ENCODE peak calls at places on chromosomes 1 and 21, in ten cellular contexts. P is lower lobe of right lung; A is A673; H is cardiac muscle cell; L is pancreas; K is dorsolateral prefrontal cortex; B is GM12865; T is neural progenitor cell; V is astrocyte of the cerebellum; Y is CD4-positive, CD25-positive, alpha-beta regulatory T cell. I is an unnamed sample.

GRCh38 chr1:4801192-4801924 is 146.9 kb downstream of the AJAP1 start:
- DNase-seq in V (no peak), Y (no peak), T (no peak), L (peak), A (no peak), P (peak), B (no peak), K (peak), H (no peak), I (no peak)

GRCh38 chr1:5342172-5342571 is 650.1 kb downstream of the NPHP4 start:
- DNase-seq in H (no peak), T (no peak), A (no peak), K (no peak), Y (no peak), B (no peak), L (no peak), V (no peak), P (no peak), I (no peak)

GRCh38 chr1:151065089-151065645 is 5.0 kb downstream of the MLLT11 start:
- DNase-seq in K (no peak), Y (no peak), A (no peak), H (no peak), P (no peak), V (no peak), L (no peak), B (no peak), T (no peak), I (no peak)

GRCh38 chr1:239678181-239678580 is 291.8 kb downstream of the CHRM3 start:
- DNase-seq in P (no peak), A (no peak), H (no peak), V (no peak), T (no peak), Y (no peak), K (no peak), B (no peak), L (no peak), I (no peak)

GRCh38 chr1:182680408-182680807 is 4.0 kb downstream of the RGS8 start:
- DNase-seq in A (no peak), Y (no peak), H (no peak), V (no peak), B (no peak), K (no peak), P (no peak), T (no peak), L (no peak), I (no peak)

GRCh38 chr1:31675161-31675560 is 28.7 kb downstream of the COL16A1 start:
- DNase-seq in T (no peak), V (no peak), L (no peak), P (no peak), B (no peak), Y (no peak), H (peak), K (no peak), A (no peak), I (no peak)

GRCh38 chr1:60571811-60572210 is 498.2 kb upstream of the C1orf87 start:
- DNase-seq in A (no peak), P (no peak), H (no peak), V (peak), K (no peak), L (no peak), Y (no peak), B (no peak), T (no peak), I (no peak)

GRCh38 chr21:45377866-45378257 is 27.1 kb upstream of the COL18A1 start:
- DNase-seq in T (no peak), L (no peak), P (no peak), H (no peak), A (no peak), B (no peak), Y (no peak), K (no peak), V (no peak), I (no peak)

GRCh38 chr1:247456024-247456423 is 1.9 kb downstream of the OR2B11 start:
- DNase-seq in V (no peak), Y (no peak), H (no peak), A (no peak), P (no peak), L (no peak), B (no peak), T (no peak), K (no peak), I (no peak)

DNA sequence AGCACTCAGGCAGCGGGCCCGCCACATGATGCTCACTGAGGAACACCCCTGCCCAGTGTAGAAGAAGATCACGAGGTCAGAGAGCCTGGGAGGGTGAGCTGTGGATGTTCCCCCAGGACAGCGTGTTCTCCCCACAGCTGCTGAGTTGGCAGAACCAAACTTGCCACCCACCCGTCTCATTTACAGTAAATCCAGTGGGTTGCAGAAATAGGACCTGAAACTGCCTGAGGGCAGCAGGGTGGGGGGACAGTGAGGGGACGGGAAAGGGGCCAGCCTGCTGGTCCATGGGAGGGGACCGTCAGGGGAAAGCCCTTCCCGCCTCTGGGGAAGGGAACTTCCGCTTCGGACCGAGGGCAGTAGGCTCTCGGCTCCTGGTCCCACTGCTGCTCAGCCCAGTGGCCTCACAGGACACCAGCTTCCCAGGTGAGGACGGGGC is at the start of gene C1QB:
- DNase-seq in K (no peak), A (no peak), L (no peak), H (no peak), Y (no peak), P (peak), V (no peak), B (no peak), T (no peak), I (no peak)
- H3K4me3 ChIP-seq in K (peak), A (no peak), L (no peak), H (no peak), Y (no peak), P (peak), V (no peak), B (no peak), T (no peak), I (peak)

GRCh38 chr1:193069748-193070394 is 10.5 kb downstream of the RO60 start:
- DNase-seq in A (peak), L (no peak), H (no peak), K (no peak), T (peak), V (no peak), B (peak), Y (peak), P (no peak), I (no peak)
- H3K4me3 ChIP-seq in A (no peak), L (no peak), H (no peak), K (no peak), T (no peak), V (no peak), B (no peak), Y (peak), P (no peak), I (no peak)

GRCh38 chr1:153776971-153777370 is 1.8 kb downstream of the SLC27A3 start:
- DNase-seq in L (no peak), T (no peak), B (no peak), H (no peak), P (no peak), Y (no peak), A (no peak), K (no peak), V (no peak), I (no peak)

GRCh38 chr1:153777648-153778047 is 2.4 kb downstream of the SLC27A3 start:
- DNase-seq in B (no peak), T (no peak), Y (no peak), V (no peak), P (peak), K (no peak), A (no peak), L (peak), H (no peak), I (peak)

GRCh38 chr1:153774780-153775431 is at the start of gene SLC27A3:
- DNase-seq in P (no peak), T (peak), V (no peak), H (peak), A (peak), K (peak), B (peak), L (peak), Y (peak), I (peak)

GRCh38 chr1:153775432-153776311 is 465 bp downstream of the SLC27A3 start:
- DNase-seq in H (peak), T (peak), K (peak), Y (peak), A (peak), L (peak), P (peak), V (no peak), B (peak), I (peak)

DNA sequence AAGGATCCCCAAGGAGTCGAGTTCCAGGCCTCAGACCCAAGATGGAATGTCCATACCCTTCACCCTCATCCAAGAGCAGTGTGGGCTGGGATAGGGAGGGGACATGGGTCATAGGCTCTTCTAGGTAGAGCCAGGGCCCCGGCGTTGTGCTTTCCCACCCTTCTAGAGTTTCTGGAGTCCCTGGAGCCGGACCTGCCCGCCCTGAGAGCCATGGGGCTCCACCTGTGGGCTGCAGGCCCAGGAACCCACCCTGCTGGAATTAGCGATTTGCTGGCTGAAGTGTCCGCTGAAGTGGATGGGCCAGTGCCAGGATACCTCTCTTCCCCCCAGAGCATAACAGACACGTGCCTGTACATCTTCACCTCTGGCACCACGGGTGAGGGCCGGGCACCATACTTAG is 1.1 kb downstream of the SLC27A3 start:
- DNase-seq in A (no peak), K (no peak), L (no peak), T (no peak), H (no peak), Y (no peak), V (no peak), P (peak), B (no peak), I (no peak)
- H3K4me3 ChIP-seq in A (peak), K (peak), L (peak), T (peak), H (peak), Y (peak), V (peak), P (peak), B (peak), I (peak)

DNA sequence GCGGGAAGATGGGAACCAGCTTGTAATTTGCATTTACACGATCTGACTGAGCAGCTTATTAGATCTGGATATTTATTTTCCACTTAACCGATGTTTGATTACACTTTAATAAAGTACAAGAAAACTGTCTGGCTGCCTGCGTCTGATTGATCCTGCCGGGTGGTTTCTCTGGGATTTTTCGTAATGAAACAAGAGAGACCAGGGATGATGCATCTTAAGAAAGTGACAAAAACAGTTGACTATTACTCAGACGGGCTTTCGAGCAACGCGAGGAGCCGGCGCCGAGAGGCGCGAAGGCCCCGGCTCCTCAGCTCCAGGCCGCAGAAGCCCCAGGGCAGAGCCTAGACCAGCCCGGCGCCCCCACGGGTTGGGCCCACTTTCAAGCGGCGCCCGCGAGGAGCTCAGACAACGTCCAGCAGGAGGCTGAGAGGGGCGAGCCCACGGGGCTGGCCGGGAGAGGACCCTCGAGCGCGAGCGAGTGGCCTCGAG is 118.1 kb upstream of the BARHL2 start:
- DNase-seq in B (no peak), P (no peak), Y (no peak), V (no peak), K (no peak), A (no peak), H (peak), T (peak), L (no peak), I (no peak)
- H3K4me3 ChIP-seq in B (no peak), P (peak), Y (no peak), V (no peak), K (peak), A (no peak), H (peak), T (peak), L (no peak), I (peak)

GRCh38 chr1:201285846-201286245 is 2.5 kb downstream of the PKP1 start:
- DNase-seq in T (no peak), L (no peak), B (no peak), H (no peak), K (no peak), V (no peak), A (no peak), P (no peak), Y (no peak), I (no peak)

GRCh38 chr1:201282931-201283829 is at the start of gene PKP1:
- DNase-seq in T (peak), L (peak), Y (peak), B (no peak), H (peak), V (no peak), P (peak), K (peak), A (peak), I (peak)

GRCh38 chr1:201284636-201285035 is 1.3 kb downstream of the PKP1 start:
- DNase-seq in A (no peak), K (no peak), H (no peak), L (no peak), P (no peak), V (no peak), Y (no peak), B (no peak), T (no peak), I (no peak)

GRCh38 chr1:201282216-201282615 is 1.1 kb upstream of the PKP1 start:
- DNase-seq in Y (no peak), P (no peak), A (no peak), H (no peak), K (no peak), T (no peak), L (no peak), B (no peak), V (no peak), I (no peak)

DNA sequence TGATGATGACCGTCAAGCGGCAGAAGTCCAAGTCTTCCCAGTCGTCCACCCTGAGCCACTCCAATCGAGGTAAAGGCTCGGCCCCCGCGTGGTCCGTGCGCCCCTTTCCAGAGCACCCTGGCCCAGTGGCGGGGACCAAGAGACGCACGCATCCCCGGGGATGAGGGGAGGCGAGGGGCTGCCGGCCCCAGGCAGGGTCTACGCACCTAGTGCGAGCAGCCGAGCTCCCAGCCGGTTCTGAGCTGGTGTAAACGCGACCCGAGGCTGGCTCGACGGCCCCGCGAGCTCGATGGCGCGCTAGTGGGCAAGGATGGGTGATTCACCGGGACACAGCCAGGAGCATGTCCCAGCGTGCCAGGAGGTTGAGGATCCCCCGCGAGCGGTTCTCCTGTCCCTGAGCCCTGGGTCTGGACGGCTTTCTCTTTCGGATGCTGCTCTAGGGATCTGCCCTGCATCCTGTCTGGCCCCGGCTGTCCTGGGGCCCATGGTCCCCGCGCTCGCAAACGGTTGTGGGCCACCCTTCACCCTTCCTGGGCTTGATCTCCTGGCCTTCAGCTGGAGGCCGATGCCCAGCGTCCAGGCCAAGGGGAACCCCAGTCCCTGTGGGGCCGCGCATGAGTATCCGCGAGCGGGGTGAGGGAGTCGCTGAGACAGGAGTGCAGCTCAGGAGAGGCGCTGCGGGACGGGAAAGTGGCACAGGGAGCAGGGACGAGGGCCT is 689 bp downstream of the PKP1 start:
- DNase-seq in V (no peak), B (no peak), L (no peak), T (no peak), A (no peak), P (no peak), Y (no peak), H (no peak), K (no peak), I (no peak)
- H3K4me3 ChIP-seq in V (no peak), B (no peak), L (no peak), T (no peak), A (peak), P (peak), Y (no peak), H (no peak), K (no peak), I (no peak)

DNA sequence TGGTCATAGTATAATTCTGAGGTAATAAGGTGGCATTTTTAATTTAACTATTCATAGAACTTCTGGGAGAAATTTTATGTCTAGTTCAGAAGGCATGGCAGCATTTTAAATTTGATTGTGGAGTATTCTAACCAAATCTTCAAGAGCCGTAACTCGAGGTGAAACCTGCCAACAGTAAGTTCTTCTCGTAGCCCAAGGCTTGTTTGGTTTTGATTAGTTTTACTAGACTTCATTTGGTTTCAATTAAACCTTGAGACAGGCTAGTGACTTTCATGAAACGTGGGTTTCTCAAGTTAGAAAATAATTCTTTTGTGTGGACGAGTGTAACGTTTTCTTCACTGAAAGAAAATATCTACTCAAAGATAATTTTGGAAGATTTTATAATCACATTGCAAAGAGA is 395.5 kb downstream of the USP25 start:
- DNase-seq in B (no peak), H (no peak), V (no peak), T (no peak), P (no peak), L (no peak), A (no peak), Y (no peak), K (no peak), I (no peak)
- H3K4me3 ChIP-seq in B (no peak), H (no peak), V (no peak), T (no peak), P (no peak), L (no peak), A (no peak), Y (no peak), K (no peak), I (no peak)

GRCh38 chr21:32909393-32909792 is 116.3 kb upstream of the OLIG2 start:
- DNase-seq in H (no peak), A (no peak), Y (no peak), B (peak), K (no peak), P (no peak), T (no peak), V (no peak), L (no peak), I (no peak)

GRCh38 chr21:32907521-32907920 is 118.2 kb upstream of the OLIG2 start:
- DNase-seq in P (no peak), K (no peak), T (no peak), Y (no peak), V (no peak), L (no peak), A (no peak), H (no peak), B (no peak), I (no peak)

DNA sequence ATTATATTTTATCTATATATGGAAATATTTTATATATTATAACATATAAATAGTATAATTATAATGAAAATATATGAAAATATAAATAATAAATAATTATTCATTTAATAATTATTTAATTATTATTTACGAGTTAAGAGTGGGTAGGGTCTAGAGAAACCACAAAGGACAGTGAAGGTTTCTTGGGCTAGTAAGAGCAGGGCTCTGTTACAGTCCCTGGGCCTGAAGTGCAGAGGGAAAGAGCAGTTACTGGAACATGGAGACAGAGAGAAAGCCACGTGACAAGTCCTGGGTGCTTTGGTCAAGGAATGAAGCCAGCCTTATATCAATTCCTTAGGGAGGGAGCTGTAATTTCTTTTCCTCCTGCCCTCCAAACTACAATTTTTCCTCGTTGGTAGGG is 117.2 kb upstream of the OLIG2 start:
- DNase-seq in H (no peak), T (no peak), L (no peak), K (no peak), V (no peak), A (no peak), Y (no peak), B (no peak), P (no peak), I (no peak)
- H3K4me3 ChIP-seq in H (no peak), T (no peak), L (no peak), K (no peak), V (no peak), A (no peak), Y (no peak), B (no peak), P (no peak), I (no peak)

DNA sequence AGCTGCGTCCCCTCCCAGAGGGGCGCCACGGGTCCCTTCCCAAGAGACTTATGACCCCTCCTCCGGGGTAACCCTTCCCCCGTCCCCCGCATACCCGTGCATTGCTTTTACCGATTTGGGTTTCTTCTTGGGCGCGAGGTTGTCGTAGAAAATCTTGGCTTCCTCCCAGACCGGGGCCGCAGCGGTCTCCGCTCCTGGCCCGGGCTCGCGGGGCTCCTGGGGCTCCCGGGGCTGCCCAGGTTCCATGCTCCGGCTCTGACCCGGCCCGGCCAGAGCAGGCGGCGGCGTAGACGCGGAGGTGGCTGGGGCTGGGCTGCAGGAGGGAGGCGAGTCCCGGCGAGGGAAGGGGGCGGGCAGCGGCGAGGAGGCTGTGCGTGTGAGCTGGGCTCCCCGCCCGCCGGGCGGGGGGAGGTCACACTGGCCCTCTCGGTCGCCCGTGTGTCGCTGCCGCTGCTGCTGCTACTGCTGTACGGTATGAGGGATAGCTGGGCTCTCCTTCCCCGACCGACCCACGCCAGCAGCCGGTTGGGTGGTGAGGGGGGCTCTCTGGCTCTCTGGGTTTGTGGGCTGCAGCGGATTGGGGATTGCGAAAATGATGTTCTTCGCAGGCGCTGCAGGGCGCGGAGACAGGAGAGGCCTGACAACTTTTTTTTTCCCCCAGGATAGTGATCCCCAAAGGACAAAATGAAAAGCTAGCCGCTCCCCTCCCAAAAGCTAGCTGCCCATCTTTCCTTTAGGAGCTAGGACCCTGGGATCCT is at the start of gene NT5C1A:
- DNase-seq in P (no peak), Y (peak), T (peak), H (peak), B (peak), K (peak), V (no peak), A (no peak), L (peak), I (peak)
- H3K4me3 ChIP-seq in P (peak), Y (peak), T (peak), H (peak), B (peak), K (peak), V (peak), A (peak), L (peak), I (peak)